ENCODE peak calls at places on chromosome 5, in four cellular contexts. S is uterus, J is stomach, B is GM12892. T is an unnamed sample.

GRCh38 chr5:77171141-77171910 is 39.2 kb upstream of the PDE8B start:
- DNase-seq in S (no peak), J (no peak), B (no peak), T (no peak)

GRCh38 chr5:76351577-76351976 is 51.5 kb upstream of the IQGAP2 start:
- DNase-seq in S (no peak), J (no peak), B (peak; percentile 32), T (no peak)

GRCh38 chr5:91983869-91984268 is 600.8 kb upstream of the ARRDC3 start:
- DNase-seq in S (no peak), J (no peak), B (no peak), T (no peak)

GRCh38 chr5:135468086-135468485 is 15.9 kb upstream of the TIFAB start:
- DNase-seq in S (no peak), J (no peak), B (no peak), T (no peak)

GRCh38 chr5:132464155-132464939 is 26.2 kb downstream of the IRF1 start:
- DNase-seq in S (peak; percentile 13), J (no peak), B (no peak), T (no peak)

GRCh38 chr5:42756630-42757601 is at the start of gene CCDC152:
- DNase-seq in S (no peak), J (peak; percentile 20), B (peak; percentile 27), T (no peak)

GRCh38 chr5:173281910-173282309 is 46.3 kb downstream of the STC2 start:
- DNase-seq in S (no peak), J (no peak), B (no peak), T (no peak)

GRCh38 chr5:159331099-159331973 is 1.0 kb upstream of the IL12B start:
- DNase-seq in S (peak; percentile 57), J (peak; percentile 68), B (peak; percentile 58), T (peak; percentile 62)

GRCh38 chr5:7435503-7435902 is 39.6 kb downstream of the ADCY2 start:
- DNase-seq in S (no peak), J (no peak), B (no peak), T (no peak)

GRCh38 chr5:101271416-101271815 is 368.3 kb upstream of the ST8SIA4 start:
- DNase-seq in S (no peak), J (no peak), B (no peak), T (no peak)

GRCh38 chr5:87300744-87301143 is 33.1 kb downstream of the RASA1 start:
- DNase-seq in S (no peak), J (no peak), B (no peak), T (peak; percentile 38)

GRCh38 chr5:66596791-66597757 is 881 bp downstream of the MAST4 start:
- DNase-seq in S (peak; percentile 25), J (peak; percentile 37), B (peak; percentile 20), T (no peak)

GRCh38 chr5:139634541-139634940 is 13.6 kb upstream of the CXXC5 start:
- DNase-seq in S (no peak), J (no peak), B (no peak), T (no peak)

GRCh38 chr5:110588241-110588962 is 138.1 kb downstream of the TMEM232 start:
- DNase-seq in S (no peak), J (no peak), B (no peak), T (no peak)

GRCh38 chr5:115126303-115126702 is 43.4 kb downstream of the TRIM36 start:
- DNase-seq in S (no peak), J (no peak), B (no peak), T (no peak)

GRCh38 chr5:169946743-169947142 is 33.6 kb downstream of the INSYN2B start:
- DNase-seq in S (no peak), J (no peak), B (no peak), T (no peak)

GRCh38 chr5:464843-465590 is 22.0 kb downstream of the EXOC3 start:
- DNase-seq in S (no peak), J (no peak), B (no peak), T (no peak)

GRCh38 chr5:124720589-124720988 is 25.9 kb downstream of the ZNF608 start:
- DNase-seq in S (no peak), J (no peak), B (no peak), T (no peak)

GRCh38 chr5:124871299-124871698 is 124.9 kb upstream of the ZNF608 start:
- DNase-seq in S (no peak), J (no peak), B (no peak), T (no peak)

GRCh38 chr5:28473531-28474107 is 1435.2 kb upstream of the CDH9 start:
- DNase-seq in S (no peak), J (no peak), B (no peak), T (no peak)

GRCh38 chr5:136810198-136810823 is 445.0 kb upstream of the TRPC7 start:
- DNase-seq in S (no peak), J (no peak), B (no peak), T (no peak)

GRCh38 chr5:125413861-125414260 is 667.4 kb upstream of the ZNF608 start:
- DNase-seq in S (no peak), J (no peak), B (no peak), T (no peak)

GRCh38 chr5:81748556-81748955 is 2.3 kb downstream of the SSBP2 start:
- DNase-seq in S (no peak), J (no peak), B (no peak), T (no peak)

GRCh38 chr5:57779383-57780223 is 297.0 kb upstream of the ACTBL2 start:
- DNase-seq in S (peak; percentile 18), J (no peak), B (no peak), T (no peak)

GRCh38 chr5:96344678-96345612 is 88.1 kb downstream of the PCSK1 start:
- DNase-seq in S (no peak), J (peak; percentile 73), B (no peak), T (no peak)

GRCh38 chr5:95822038-95822407 is 503 bp downstream of the GLRX start:
- DNase-seq in S (peak; percentile 48), J (peak; percentile 60), B (no peak), T (no peak)

GRCh38 chr5:4386152-4386551 is 754.0 kb upstream of the ADAMTS16 start:
- DNase-seq in S (no peak), J (no peak), B (no peak), T (no peak)

GRCh38 chr5:125257057-125257970 is 510.9 kb upstream of the ZNF608 start:
- DNase-seq in S (no peak), J (no peak), B (no peak), T (no peak)

GRCh38 chr5:157459715-157460599 is at the start of gene NIPAL4:
- DNase-seq in S (peak; percentile 29), J (no peak), B (peak; percentile 34), T (no peak)

GRCh38 chr5:175094461-175094860 is 349.5 kb downstream of the DRD1 start:
- DNase-seq in S (no peak), J (no peak), B (no peak), T (no peak)

GRCh38 chr5:3595102-3595961 is at the start of gene IRX1:
- DNase-seq in S (no peak), J (no peak), B (no peak), T (peak; percentile 91)

GRCh38 chr5:62593331-62593730 is 14.7 kb downstream of the LRRC70 start:
- DNase-seq in S (no peak), J (no peak), B (no peak), T (no peak)

GRCh38 chr5:141852448-141852847 is 25.8 kb downstream of the PCDH1 start:
- DNase-seq in S (no peak), J (no peak), B (no peak), T (no peak)

DNA sequence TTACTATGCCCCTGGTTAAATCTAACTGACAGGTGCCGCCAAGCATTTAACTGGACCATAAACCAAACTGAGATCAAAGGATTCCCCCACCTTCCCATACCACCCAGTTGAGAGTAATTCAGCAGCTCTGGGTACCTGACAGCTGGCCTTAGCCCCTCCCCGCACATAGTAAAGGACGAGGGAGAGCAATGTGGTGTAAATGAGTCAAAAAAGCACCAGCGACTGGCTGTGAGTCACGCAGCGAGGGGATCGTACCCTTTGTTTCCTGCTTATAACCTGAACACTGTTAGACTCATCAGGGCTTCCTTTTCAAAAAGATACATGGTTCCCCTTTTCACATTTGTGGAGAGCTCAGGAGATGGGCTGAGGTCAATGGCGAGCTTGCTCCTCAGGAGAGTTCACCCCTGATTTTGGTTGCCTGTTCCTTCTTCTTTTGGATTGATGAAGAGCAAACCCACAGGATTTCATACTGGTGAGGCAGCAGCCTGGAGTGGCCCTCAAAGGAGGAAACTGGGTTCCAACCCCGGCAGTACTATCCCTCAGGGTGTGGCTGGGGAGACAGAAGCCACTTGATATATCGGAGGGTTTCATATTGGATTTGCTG is 71.5 kb downstream of the ANKRD33B start:
- DNase-seq in S (no peak), J (no peak), B (peak; percentile 67), T (peak; percentile 96)
- TF ChIP-seq POLR2A in S (no peak), J (no peak), B (peak; percentile 61), T (no peak)

GRCh38 chr5:88829053-88829452 is 53.9 kb downstream of the MEF2C start:
- DNase-seq in S (no peak), J (no peak), B (no peak), T (no peak)

GRCh38 chr5:88824892-88825781 is 57.8 kb downstream of the MEF2C start:
- DNase-seq in S (no peak), J (no peak), B (no peak), T (no peak)

GRCh38 chr5:88825782-88826110 is 57.2 kb downstream of the MEF2C start:
- DNase-seq in S (no peak), J (no peak), B (no peak), T (no peak)

GRCh38 chr5:88827997-88828396 is 55.0 kb downstream of the MEF2C start:
- DNase-seq in S (no peak), J (no peak), B (no peak), T (no peak)

GRCh38 chr5:88826959-88827585 is 55.9 kb downstream of the MEF2C start:
- DNase-seq in S (no peak), J (no peak), B (no peak), T (no peak)
- TF ChIP-seq POLR2A in S (no peak), J (no peak), B (peak; percentile 53), T (no peak)

DNA sequence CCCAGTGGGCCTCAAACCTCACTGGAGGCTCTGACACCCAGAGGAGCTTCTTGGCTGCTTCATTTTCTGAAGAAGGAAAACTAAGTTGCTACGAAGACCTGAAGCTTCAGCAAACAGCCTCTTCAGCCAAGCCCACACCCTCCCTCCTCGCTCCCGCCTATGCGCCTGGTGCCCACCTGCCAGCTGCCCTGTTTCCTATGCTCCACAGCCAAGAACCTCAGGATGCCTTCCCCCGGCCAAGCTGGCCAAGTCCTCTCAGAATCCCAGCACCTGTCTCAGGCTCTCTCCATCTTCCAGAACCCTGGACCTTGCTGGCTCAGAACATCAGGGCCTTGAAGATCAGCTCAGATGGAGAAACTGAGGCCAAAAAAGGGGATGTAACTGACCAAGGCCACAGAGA is 60.4 kb downstream of the STK10 start:
- DNase-seq in S (no peak), J (no peak), B (no peak), T (no peak)
- TF ChIP-seq POLR2A in S (no peak), J (no peak), B (no peak), T (no peak)

DNA sequence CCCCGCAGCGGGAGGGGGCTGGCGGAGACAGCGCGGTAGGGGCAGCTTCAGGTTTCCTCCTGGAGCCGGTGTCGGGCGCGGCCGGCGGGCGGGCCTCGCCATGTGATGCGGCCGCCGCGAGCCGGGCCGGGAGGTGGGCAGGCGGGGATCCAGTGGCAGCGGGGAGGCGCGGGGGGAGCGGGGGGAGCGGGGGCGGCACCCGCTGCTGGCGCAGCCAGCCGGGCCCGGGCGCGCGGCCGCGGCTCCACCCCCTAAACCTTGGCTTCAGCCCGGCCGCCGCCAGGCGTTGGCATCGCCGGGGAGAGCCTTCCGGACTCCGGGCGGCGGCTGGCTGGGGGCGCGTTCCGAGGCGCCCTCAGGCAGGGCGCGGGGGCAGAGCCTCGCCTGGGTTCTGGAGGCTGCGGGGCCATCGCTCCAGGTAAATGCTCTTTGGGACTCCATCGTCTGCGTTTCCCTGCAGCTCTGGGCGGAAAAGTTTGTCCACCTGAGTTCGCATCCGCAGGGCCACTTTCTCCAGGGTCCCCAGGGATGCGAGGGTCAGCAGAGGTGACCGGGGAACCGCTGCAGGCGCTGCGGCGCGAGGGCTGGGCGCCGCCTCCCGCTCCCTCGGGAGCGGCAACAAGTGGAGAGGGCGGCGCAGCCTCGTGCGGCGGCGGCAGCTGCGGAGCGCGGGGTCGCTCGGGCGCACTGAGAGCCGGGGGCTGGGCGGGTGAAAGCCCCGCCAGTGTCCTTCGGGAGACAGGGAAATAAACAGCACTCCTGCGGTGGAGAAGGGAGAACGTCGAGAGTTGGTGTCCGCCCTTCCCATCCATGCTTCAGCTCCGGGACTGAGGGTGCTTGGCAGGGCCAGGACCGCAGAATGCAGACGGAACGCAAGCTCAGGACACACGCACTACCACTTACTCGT is at the start of gene ARHGEF28:
- DNase-seq in S (peak; percentile 54), J (peak; percentile 87), B (peak; percentile 37), T (peak; percentile 72)
- TF ChIP-seq POLR2A in S (peak; percentile 48), J (no peak), B (no peak), T (peak; percentile 45)

T was measured in H54.